ENCODE peak calls at places on chromosomes 7 and 10, in nine cellular contexts. G, V, F, U, M, Q, J, W and X are unnamed samples.

GRCh38 chr7:48033922-48034321 is 1.4 kb upstream of the C7orf57 start:
- DNase-seq in Q (no peak), J (no peak), V (no peak), F (no peak), M (no peak), W (no peak), U (no peak), G (no peak), X (no peak)

GRCh38 chr10:110077436-110078120 is 69.8 kb downstream of the ADD3 start:
- DNase-seq in G (no peak), Q (peak; percentile 77), V (no peak), U (no peak), F (no peak), J (no peak), M (no peak), W (no peak), X (no peak)

GRCh38 chr10:60951272-60951724 is 7.3 kb upstream of the RHOBTB1 start:
- DNase-seq in V (no peak), G (no peak), W (no peak), U (no peak), J (no peak), Q (no peak), F (no peak), M (no peak), X (no peak)

GRCh38 chr7:130897515-130898419 is 163.8 kb upstream of the KLF14 start:
- DNase-seq in G (no peak), Q (no peak), M (no peak), W (peak; percentile 19), U (no peak), V (no peak), F (no peak), J (peak; percentile 89), X (peak; percentile 31)

GRCh38 chr10:2610946-2611345 is 456.4 kb upstream of the PFKP start:
- DNase-seq in G (no peak), U (no peak), F (no peak), V (no peak), Q (no peak), J (no peak), W (no peak), M (no peak), X (no peak)

GRCh38 chr10:21530168-21530567 is 3.9 kb upstream of the MLLT10 start:
- DNase-seq in W (no peak), V (no peak), G (no peak), F (no peak), M (no peak), Q (no peak), U (no peak), J (no peak), X (no peak)

GRCh38 chr7:80699030-80699638 is 60.7 kb downstream of the CD36 start:
- DNase-seq in V (no peak), G (no peak), U (no peak), F (no peak), M (peak; percentile 69), J (no peak), Q (peak; percentile 69), W (peak; percentile 7), X (peak; percentile 13)

GRCh38 chr10:130137077-130137448 is 872 bp downstream of the GLRX3 start:
- DNase-seq in G (no peak), W (no peak), J (no peak), F (no peak), V (no peak), M (no peak), U (no peak), Q (peak; percentile 22), X (no peak)

GRCh38 chr10:80137926-80138325 is 5.4 kb downstream of the PLAC9 start:
- DNase-seq in J (no peak), U (no peak), V (no peak), G (no peak), W (no peak), M (no peak), F (no peak), Q (no peak), X (no peak)

GRCh38 chr7:138919256-138919655 is 61.9 kb downstream of the KIAA1549 start:
- DNase-seq in Q (no peak), M (no peak), V (no peak), F (no peak), W (no peak), U (no peak), G (no peak), J (no peak), X (no peak)

DNA sequence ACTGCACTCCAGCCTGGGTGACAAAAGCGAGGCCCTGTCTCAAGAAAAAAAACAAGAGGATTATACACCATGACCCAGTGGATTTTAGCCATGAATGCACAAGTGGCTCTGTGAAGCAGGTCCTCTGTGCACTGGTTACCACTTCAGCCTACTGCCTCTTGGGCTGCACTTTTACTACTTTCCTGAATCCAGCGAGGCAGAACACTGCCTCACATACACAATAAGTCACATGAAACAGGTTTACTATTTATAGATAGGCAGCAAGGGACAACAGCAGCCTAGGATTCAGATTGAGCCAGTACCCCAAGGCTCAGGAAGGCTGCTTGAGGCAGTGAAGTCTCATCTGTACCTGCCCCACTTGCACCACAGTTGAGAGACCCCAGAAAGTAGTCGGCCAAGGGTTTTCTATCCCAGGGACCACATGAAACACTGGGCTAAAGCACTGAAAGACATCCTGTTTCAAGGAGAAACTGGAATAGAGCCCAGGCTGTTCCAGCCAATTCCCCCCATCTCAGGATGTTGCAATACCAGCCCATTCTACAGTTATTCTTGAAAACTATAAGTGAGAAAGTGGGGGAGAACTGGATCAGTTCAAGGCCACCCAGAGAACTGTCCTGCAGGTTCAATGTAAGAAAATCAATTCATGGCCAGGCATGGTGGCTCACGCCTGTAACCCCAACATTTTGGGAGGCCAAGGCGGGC is 10.3 kb upstream of the OGDH start:
- DNase-seq in V (no peak), M (no peak), J (no peak), U (no peak), G (no peak), F (no peak), W (no peak), Q (peak; percentile 54), X (no peak)
- TF ChIP-seq CTCF in V (no peak), M (no peak), J (no peak), U (no peak), G (no peak), F (no peak), W (no peak), Q (no peak), X (no peak)

GRCh38 chr7:158549176-158549833 is 38.3 kb downstream of the PTPRN2 start:
- DNase-seq in M (no peak), Q (peak; percentile 11), G (no peak), W (no peak), F (peak; percentile 22), V (peak; percentile 72), U (no peak), J (peak; percentile 72), X (no peak)
- TF ChIP-seq CTCF in M (no peak), Q (no peak), G (no peak), W (no peak), F (no peak), V (no peak), U (no peak), J (no peak), X (no peak)

DNA sequence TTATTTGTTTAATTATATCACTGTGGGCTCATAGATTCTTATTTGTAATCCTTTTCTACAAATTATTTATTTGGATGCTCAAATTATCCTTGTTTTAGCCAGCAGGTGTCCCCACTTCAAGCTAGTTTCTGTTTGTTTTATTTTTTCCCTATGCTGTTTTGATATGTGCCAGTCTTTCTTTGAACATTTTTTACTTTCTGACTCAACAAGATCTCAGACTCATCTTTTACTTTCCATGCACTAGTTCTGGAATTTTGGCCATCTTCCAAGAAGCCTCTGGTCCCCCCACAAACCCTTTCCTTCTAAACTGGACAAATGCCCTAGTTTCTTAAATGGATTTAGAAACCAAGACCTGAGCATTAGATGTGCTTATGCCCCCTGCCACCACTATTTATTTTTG is 11.5 kb upstream of the MRPS16 start:
- DNase-seq in Q (peak; percentile 55), J (no peak), V (no peak), G (no peak), F (no peak), M (no peak), U (no peak), W (no peak), X (peak; percentile 24)
- TF ChIP-seq CTCF in Q (peak; percentile 69), J (peak; percentile 21), V (peak; percentile 66), G (peak; percentile 21), F (no peak), M (peak; percentile 42), U (peak; percentile 70), W (peak; percentile 13), X (peak; percentile 39)

GRCh38 chr10:69124558-69125121 is 662 bp downstream of the VPS26A start:
- DNase-seq in W (peak; percentile 51), Q (peak; percentile 68), V (peak; percentile 41), M (peak; percentile 26), U (peak; percentile 12), F (peak; percentile 74), J (no peak), G (no peak), X (peak; percentile 65)

GRCh38 chr10:69119896-69120295 is 4.1 kb upstream of the VPS26A start:
- DNase-seq in V (no peak), G (no peak), M (no peak), F (no peak), W (no peak), J (no peak), Q (no peak), U (no peak), X (no peak)

GRCh38 chr10:69125554-69125953 is 1.6 kb downstream of the VPS26A start:
- DNase-seq in F (no peak), U (no peak), V (no peak), J (no peak), G (no peak), M (no peak), Q (no peak), W (no peak), X (no peak)

GRCh38 chr10:69123306-69123746 is 652 bp upstream of the VPS26A start:
- DNase-seq in Q (peak; percentile 63), V (no peak), M (peak; percentile 26), G (no peak), F (peak; percentile 69), W (no peak), J (no peak), U (no peak), X (no peak)

DNA sequence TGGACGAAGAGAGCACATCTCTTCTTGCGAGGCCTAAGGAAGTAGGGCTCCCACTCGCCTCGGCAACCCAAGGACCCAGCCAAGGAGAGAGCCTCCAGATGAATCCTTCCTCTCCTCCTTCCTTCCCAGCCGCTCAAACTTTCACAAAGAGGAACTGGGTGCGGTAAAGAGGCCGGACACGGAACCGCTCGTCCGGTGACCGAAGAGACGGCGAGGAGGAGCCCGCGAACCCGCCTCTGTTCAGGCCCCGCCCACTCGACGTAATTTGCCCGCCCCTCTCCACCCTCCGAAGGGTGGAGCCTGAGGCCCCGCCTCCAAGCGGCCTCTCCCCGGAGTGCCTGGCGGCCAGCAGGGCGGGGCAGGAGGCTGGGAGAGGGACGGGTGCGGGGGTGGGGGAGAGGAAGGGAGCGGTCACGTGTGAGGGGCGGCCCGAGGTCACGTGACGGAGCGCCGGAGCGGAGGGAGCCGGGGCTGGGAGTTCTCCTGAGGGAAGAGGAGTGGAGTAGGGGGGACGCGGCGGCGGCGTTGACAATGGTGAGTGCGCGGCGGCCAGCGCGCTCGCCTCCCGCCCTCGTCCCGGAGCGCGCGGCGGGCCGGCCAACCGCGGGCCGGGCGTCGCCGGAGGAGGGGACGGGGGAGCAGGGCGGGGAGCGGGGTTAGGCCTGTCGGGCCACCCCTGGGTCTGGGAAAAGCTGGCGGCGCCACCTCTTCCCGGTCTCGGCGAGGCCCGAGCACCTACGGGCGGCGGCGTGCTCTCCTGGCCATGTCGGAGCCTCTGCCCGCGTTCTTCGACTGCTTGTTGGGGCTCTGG is at the start of gene VPS26A:
- DNase-seq in J (peak; percentile 100), Q (peak; percentile 96), W (peak; percentile 99), F (peak; percentile 99), V (peak; percentile 99), M (peak; percentile 80), U (peak; percentile 98), G (peak; percentile 97), X (peak; percentile 99)
- TF ChIP-seq CTCF in J (peak; percentile 16), Q (no peak), W (no peak), F (no peak), V (no peak), M (no peak), U (no peak), G (peak; percentile 40), X (peak; percentile 69)